ENCODE peak calls at places on chromosome 19, in six cellular contexts. P is left lung, R is heart right ventricle, C is neural progenitor cell, K is GM23248, J is A673. O is an unnamed sample.

GRCh38 chr19:48715681-48716171 is 3.8 kb downstream of the MAMSTR start:
- DNase-seq in C (no peak), P (no peak), J (no peak), R (no peak), K (peak; percentile 41), O (no peak)

GRCh38 chr19:46753420-46754155 is 7.3 kb upstream of the STRN4 start:
- DNase-seq in J (peak; percentile 74), K (peak; percentile 59), C (peak; percentile 75), R (peak; percentile 52), P (peak; percentile 76), O (no peak)

GRCh38 chr19:55546822-55547614 is 1.7 kb upstream of the SBK3 start:
- DNase-seq in C (peak; percentile 42), R (peak; percentile 87), P (peak; percentile 87), K (peak; percentile 79), J (peak; percentile 28), O (peak; percentile 94)

GRCh38 chr19:29880498-29881081 is 61.4 kb upstream of the URI1 start:
- DNase-seq in P (no peak), K (no peak), J (no peak), C (no peak), R (no peak), O (no peak)

GRCh38 chr19:35204799-35205732 is 23.5 kb downstream of the FAM187B start:
- DNase-seq in J (no peak), R (no peak), C (no peak), P (no peak), K (no peak), O (no peak)

GRCh38 chr19:1612114-1613086 is 7.1 kb upstream of the UQCR11 start:
- DNase-seq in J (no peak), R (no peak), C (no peak), K (no peak), P (no peak), O (no peak)

GRCh38 chr19:53977991-53978731 is 13.3 kb upstream of the CACNG6 start:
- DNase-seq in C (peak; percentile 99), P (no peak), J (peak; percentile 96), R (peak; percentile 72), K (peak; percentile 92), O (peak; percentile 70)

GRCh38 chr19:33499248-33499647 is 22.3 kb downstream of the PEPD start:
- DNase-seq in R (no peak), P (peak; percentile 47), K (no peak), C (no peak), J (no peak), O (peak; percentile 15)

GRCh38 chr19:43353606-43354304 is at the start of gene CD177:
- DNase-seq in P (no peak), J (no peak), K (no peak), C (peak; percentile 5), R (no peak), O (no peak)

GRCh38 chr19:48965806-48966540 is 864 bp downstream of the FTL start:
- DNase-seq in K (peak; percentile 92), R (peak; percentile 86), C (peak; percentile 95), P (peak; percentile 92), J (peak; percentile 94), O (peak; percentile 93)

GRCh38 chr19:39136225-39136940 is 10.8 kb downstream of the PAK4 start:
- DNase-seq in C (no peak), P (peak; percentile 44), R (no peak), K (no peak), J (no peak), O (no peak)

GRCh38 chr19:3516675-3517207 is 10.6 kb downstream of the FZR1 start:
- DNase-seq in R (no peak), K (no peak), P (no peak), J (no peak), C (no peak), O (no peak)

GRCh38 chr19:892243-892996 is 567 bp downstream of the MED16 start:
- DNase-seq in K (peak; percentile 50), C (peak; percentile 67), R (peak; percentile 52), J (peak; percentile 52), P (no peak), O (no peak)

GRCh38 chr19:38693380-38694223 is 46.2 kb downstream of the ACTN4 start:
- DNase-seq in J (peak; percentile 77), K (peak; percentile 79), C (peak; percentile 87), R (no peak), P (peak; percentile 77), O (no peak)

GRCh38 chr19:33458807-33459206 is 62.8 kb downstream of the PEPD start:
- DNase-seq in K (no peak), R (no peak), P (peak; percentile 55), C (no peak), J (no peak), O (peak; percentile 34)

GRCh38 chr19:19464339-19465098 is 50.8 kb downstream of the TSSK6 start:
- DNase-seq in C (peak; percentile 83), J (peak; percentile 66), P (peak; percentile 48), R (no peak), K (peak; percentile 71), O (no peak)
- H3K4me1 ChIP-seq in C (peaks cover 54% of the 10 kb centered on the region), J (peaks cover 50% of the 10 kb centered on the region), P (peaks cover 46% of the 10 kb centered on the region), R (peaks cover 54% of the 10 kb centered on the region), K (peaks cover 52% of the 10 kb centered on the region), O (no peaks in the 10 kb centered on the region)

GRCh38 chr19:16143399-16144215 is at the start of gene HSH2D:
- DNase-seq in K (no peak), P (peak; percentile 94), C (no peak), R (peak; percentile 30), J (no peak), O (peak; percentile 80)
- H3K27ac ChIP-seq in K (no peak within 1 kb of the TSS), P (no peak within 1 kb of the TSS), C (no peak within 1 kb of the TSS), R (no peak within 1 kb of the TSS), J (no peak within 1 kb of the TSS), O (no peak within 1 kb of the TSS)

GRCh38 chr19:6233051-6233826 is 46.5 kb downstream of the MLLT1 start:
- DNase-seq in K (peak; percentile 75), C (no peak), P (peak; percentile 80), J (no peak), R (peak; percentile 81), O (peak; percentile 87)

GRCh38 chr19:6232567-6232966 is 47.2 kb downstream of the MLLT1 start:
- DNase-seq in K (peak; percentile 94), J (no peak), P (no peak), C (no peak), R (no peak), O (no peak)

GRCh38 chr19:6235031-6235951 is 44.5 kb downstream of the MLLT1 start:
- DNase-seq in P (peak; percentile 53), K (no peak), R (no peak), C (no peak), J (no peak), O (peak; percentile 69)

GRCh38 chr19:6233827-6234511 is 45.8 kb downstream of the MLLT1 start:
- DNase-seq in R (peak; percentile 69), P (peak; percentile 91), J (no peak), C (no peak), K (no peak), O (peak; percentile 59)

DNA sequence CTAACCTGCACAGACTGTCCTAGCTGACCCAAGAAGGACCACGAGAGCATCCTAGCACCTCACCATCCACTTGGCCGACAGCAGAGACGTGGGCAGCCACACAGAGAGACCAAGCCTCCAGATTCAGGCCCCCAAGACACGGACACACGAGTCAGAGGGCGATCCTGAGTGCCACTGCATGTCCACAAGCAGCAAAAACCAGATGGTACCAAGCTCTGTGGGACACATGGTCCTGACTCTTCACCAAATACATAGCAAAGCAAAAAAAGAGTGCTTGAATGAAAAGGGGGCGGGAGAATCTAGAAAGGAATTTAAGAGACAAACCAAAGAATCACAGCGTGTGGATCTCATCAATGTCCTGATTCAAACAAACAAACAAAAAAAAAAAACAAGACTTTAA is 45.2 kb downstream of the MLLT1 start:
- DNase-seq in P (no peak), J (no peak), C (no peak), R (no peak), K (peak; percentile 36), O (no peak)
- H3K4me1 ChIP-seq in P (peaks cover 50% of the 10 kb centered on the region), J (peaks cover 17% of the 10 kb centered on the region), C (peaks cover 14% of the 10 kb centered on the region), R (peaks cover 82% of the 10 kb centered on the region), K (peaks cover 53% of the 10 kb centered on the region), O (peaks cover 5% of the 10 kb centered on the region)

GRCh38 chr19:6730153-6730804 is 7.1 kb downstream of the GPR108 start:
- DNase-seq in R (no peak), K (peak; percentile 46), P (peak; percentile 91), C (peak; percentile 76), J (peak; percentile 62), O (peak; percentile 91)

GRCh38 chr19:6729573-6730152 is 7.7 kb downstream of the GPR108 start:
- DNase-seq in J (no peak), P (peak; percentile 71), R (no peak), C (no peak), K (no peak), O (no peak)

GRCh38 chr19:6725513-6726231 is 5.2 kb upstream of the C3 start:
- DNase-seq in R (no peak), K (no peak), C (no peak), P (peak; percentile 17), J (no peak), O (no peak)

GRCh38 chr19:6730941-6731670 is 6.3 kb downstream of the GPR108 start:
- DNase-seq in C (no peak), R (no peak), J (no peak), P (peak; percentile 66), K (no peak), O (no peak)

DNA sequence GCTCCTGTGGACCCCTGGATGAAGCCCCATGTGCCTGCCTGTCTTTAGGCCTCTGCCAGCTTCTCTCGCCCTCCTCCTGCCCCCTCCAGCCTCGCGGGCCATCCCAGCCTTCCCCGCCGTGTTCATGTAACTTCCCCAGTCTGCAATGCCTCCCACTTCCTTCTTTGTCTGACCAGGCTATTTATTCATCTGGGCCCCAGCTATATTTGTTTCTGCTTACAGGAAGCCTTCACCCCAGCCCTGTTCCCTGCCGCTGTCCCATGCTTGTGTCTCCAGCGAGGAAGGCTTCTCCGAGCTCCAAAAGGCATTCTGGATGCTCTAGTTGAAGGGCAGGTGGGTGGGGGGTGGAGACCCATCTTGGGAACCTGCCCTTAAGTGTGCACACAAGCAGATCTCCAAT is 7.9 kb upstream of the C3 start:
- DNase-seq in P (peak; percentile 93), R (no peak), K (no peak), C (no peak), J (no peak), O (no peak)
- H3K27ac ChIP-seq in P (no peak overlapping the region), R (no peak overlapping the region), K (no peak overlapping the region), C (no peak overlapping the region), J (no peak overlapping the region), O (no peak overlapping the region)

GRCh38 chr19:28424662-28425430 is 788.1 kb downstream of the UQCRFS1 start:
- DNase-seq in J (no peak), R (no peak), C (no peak), K (peak; percentile 14), P (no peak), O (no peak)
- H3K4me1 ChIP-seq in J (no peaks in the 10 kb centered on the region), R (no peaks in the 10 kb centered on the region), C (peaks cover 17% of the 10 kb centered on the region), K (peaks cover 26% of the 10 kb centered on the region), P (no peaks in the 10 kb centered on the region), O (no peaks in the 10 kb centered on the region)

O was measured in aorta.